ENCODE peak calls at places on chromosomes 7 and 10, in six cellular contexts. U, Z, C, F, B and P are unnamed samples.

GRCh38 chr7:151123485-151124204 is 37.4 kb downstream of the AGAP3 start:
- DNase-seq in B (peak), U (peak), C (peak), F (peak), Z (peak), P (no peak)

GRCh38 chr7:150896562-150897209 is 44.4 kb downstream of the AOC1 start:
- DNase-seq in F (no peak), B (no peak), C (no peak), Z (no peak), U (no peak), P (no peak)

GRCh38 chr10:3764626-3765375 is 20.2 kb downstream of the KLF6 start:
- DNase-seq in Z (no peak), C (no peak), B (no peak), F (no peak), U (no peak), P (no peak)

GRCh38 chr10:78706256-78706655 is 362.5 kb upstream of the ZMIZ1 start:
- DNase-seq in C (peak), Z (no peak), B (no peak), U (no peak), F (peak), P (no peak)

GRCh38 chr10:127354992-127355391 is 158.6 kb upstream of the INSYN2A start:
- DNase-seq in Z (no peak), B (no peak), U (no peak), F (peak), C (no peak), P (no peak)

GRCh38 chr7:111741811-111742240 is 179.5 kb upstream of the IMMP2L start:
- DNase-seq in Z (peak), C (peak), U (no peak), B (peak), F (peak), P (no peak)

GRCh38 chr10:59623823-59624535 is 85.7 kb downstream of the SLC16A9 start:
- DNase-seq in B (no peak), C (no peak), U (no peak), Z (no peak), F (no peak), P (no peak)

GRCh38 chr7:123372368-123372767 is 162.0 kb downstream of the IQUB start:
- DNase-seq in U (no peak), F (no peak), C (no peak), Z (no peak), B (no peak), P (no peak)

GRCh38 chr7:54544356-54545240 is 2.4 kb downstream of the VSTM2A start:
- DNase-seq in F (no peak), B (no peak), Z (no peak), C (no peak), U (no peak), P (no peak)